ENCODE peak calls at places on chromosomes 11 and 22, in four cellular contexts. P is left ventricle myocardium superior; G is CD8-positive, alpha-beta memory T cell; Y is H7. I is an unnamed sample.

GRCh38 chr11:34783816-34784317 is 132.3 kb downstream of the APIP start:
- DNase-seq in P (no peak), G (no peak), Y (no peak), I (no peak)

GRCh38 chr11:115267871-115268270 is 236.3 kb downstream of the CADM1 start:
- DNase-seq in P (no peak), G (no peak), Y (no peak), I (no peak)

GRCh38 chr11:119594639-119595249 is 134.3 kb downstream of the NECTIN1 start:
- DNase-seq in P (no peak), G (no peak), Y (no peak), I (no peak)

GRCh38 chr11:66289548-66290331 is 797 bp upstream of the YIF1A start:
- DNase-seq in P (peak; percentile 81), G (peak; percentile 63), Y (peak; percentile 97), I (no peak)

GRCh38 chr22:41648431-41648830 is 27.3 kb downstream of the XRCC6 start:
- DNase-seq in P (no peak), G (no peak), Y (no peak), I (no peak)

GRCh38 chr11:113448311-113448666 is 26.9 kb downstream of the DRD2 start:
- DNase-seq in P (no peak), G (no peak), Y (no peak), I (no peak)

GRCh38 chr11:129862123-129862522 is 33.3 kb downstream of the NFRKB start:
- DNase-seq in P (no peak), G (no peak), Y (peak; percentile 41), I (no peak)

GRCh38 chr11:67293090-67293489 is 4.0 kb downstream of the ANKRD13D start:
- DNase-seq in P (no peak), G (no peak), Y (no peak), I (no peak)

GRCh38 chr11:19242184-19242932 is 1.6 kb upstream of the E2F8 start:
- DNase-seq in P (peak; percentile 35), G (no peak), Y (peak; percentile 62), I (no peak)

GRCh38 chr11:89168396-89168795 is 9.3 kb upstream of the TYR start:
- DNase-seq in P (no peak), G (no peak), Y (no peak), I (no peak)

GRCh38 chr11:7077101-7077500 is 11.7 kb upstream of the RBMXL2 start:
- DNase-seq in P (no peak), G (no peak), Y (peak; percentile 53), I (no peak)